ENCODE peak calls at places on chromosomes 2 and 18, in eight cellular contexts. M is colonic mucosa, E is HepG2, B is esophagus muscularis mucosa, R is BE2C, W is transverse colon, C is SJSA1, G is adrenal gland. J is an unnamed sample.
A peak's percentile ranks its signal among the peaks of the same experiment; 100 is the strongest.

GRCh38 chr18:57008001-57008686 is 138.7 kb upstream of the BOD1L2 start:
- DNase-seq in M (no peak), E (no peak), B (no peak), R (no peak), W (no peak), C (no peak), G (no peak), J (no peak)

GRCh38 chr2:228630786-228631185 is 449.3 kb upstream of the SPHKAP start:
- DNase-seq in M (no peak), E (no peak), B (no peak), R (no peak), W (no peak), C (no peak), G (no peak), J (no peak)

GRCh38 chr2:109447251-109447661 is 166.5 kb downstream of the SEPTIN10 start:
- DNase-seq in M (no peak), E (no peak), B (no peak), R (no peak), W (no peak), C (peak; percentile 86), G (no peak), J (no peak)

GRCh38 chr2:177340158-177340557 is 52.4 kb upstream of the AGPS start:
- DNase-seq in M (no peak), E (no peak), B (no peak), R (no peak), W (no peak), C (no peak), G (no peak), J (no peak)

GRCh38 chr2:26292646-26293045 is 47.9 kb downstream of the HADHB start:
- DNase-seq in M (no peak), E (peak; percentile 45), B (no peak), R (no peak), W (no peak), C (no peak), G (no peak), J (no peak)

GRCh38 chr2:171747371-171747770 is 60.1 kb downstream of the DYNC1I2 start:
- DNase-seq in M (no peak), E (no peak), B (no peak), R (no peak), W (no peak), C (no peak), G (no peak), J (no peak)

GRCh38 chr18:74146756-74147155 is 878 bp downstream of the FBXO15 start:
- DNase-seq in M (no peak), E (no peak), B (no peak), R (no peak), W (no peak), C (no peak), G (no peak), J (no peak)

GRCh38 chr2:33723322-33723721 is 124.2 kb upstream of the FAM98A start:
- DNase-seq in M (no peak), E (no peak), B (no peak), R (no peak), W (no peak), C (no peak), G (no peak), J (no peak)

GRCh38 chr18:21682276-21683051 is 22.1 kb downstream of the ABHD3 start:
- DNase-seq in M (no peak), E (no peak), B (no peak), R (no peak), W (no peak), C (no peak), G (no peak), J (peak; percentile 2)

GRCh38 chr18:32349728-32350395 is 120.8 kb downstream of the GAREM1 start:
- DNase-seq in M (peak; percentile 61), E (peak; percentile 82), B (no peak), R (no peak), W (peak; percentile 62), C (peak; percentile 90), G (peak; percentile 81), J (no peak)

GRCh38 chr2:63737085-63737701 is 104.5 kb upstream of the UGP2 start:
- DNase-seq in M (no peak), E (peak; percentile 90), B (no peak), R (no peak), W (no peak), C (no peak), G (peak; percentile 19), J (no peak)

GRCh38 chr2:30208453-30208852 is 22.9 kb upstream of the LBH start:
- DNase-seq in M (peak; percentile 56), E (peak; percentile 46), B (no peak), R (peak; percentile 67), W (peak; percentile 64), C (peak; percentile 62), G (peak; percentile 63), J (peak; percentile 29)

GRCh38 chr2:72920317-72921087 is 3.2 kb downstream of the EMX1 start:
- DNase-seq in M (peak; percentile 19), E (no peak), B (no peak), R (peak; percentile 34), W (no peak), C (peak; percentile 36), G (no peak), J (no peak)

GRCh38 chr2:59237311-59237710 is 996.2 kb upstream of the FANCL start:
- DNase-seq in M (no peak), E (no peak), B (no peak), R (no peak), W (no peak), C (no peak), G (no peak), J (no peak)

GRCh38 chr2:97851172-97851571 is 137.8 kb downstream of the ZAP70 start:
- DNase-seq in M (no peak), E (no peak), B (no peak), R (no peak), W (no peak), C (no peak), G (no peak), J (no peak)

GRCh38 chr2:12948231-12948962 is 231.7 kb downstream of the TRIB2 start:
- DNase-seq in M (no peak), E (no peak), B (no peak), R (peak; percentile 57), W (no peak), C (no peak), G (no peak), J (no peak)

GRCh38 chr2:45675130-45675812 is 23.8 kb downstream of the PRKCE start:
- DNase-seq in M (peak; percentile 79), E (no peak), B (no peak), R (peak; percentile 95), W (peak; percentile 56), C (no peak), G (peak; percentile 26), J (no peak)

GRCh38 chr2:96533292-96534073 is 3.1 kb upstream of the ARID5A start:
- DNase-seq in M (peak; percentile 71), E (no peak), B (peak; percentile 97), R (no peak), W (peak; percentile 66), C (no peak), G (peak; percentile 46), J (no peak)

GRCh38 chr2:132477436-132477835 is 60.8 kb downstream of the GPR39 start:
- DNase-seq in M (no peak), E (no peak), B (no peak), R (no peak), W (no peak), C (no peak), G (no peak), J (no peak)

GRCh38 chr2:88003074-88003755 is 13.1 kb downstream of the RNU2-63P start:
- DNase-seq in M (no peak), E (no peak), B (no peak), R (no peak), W (no peak), C (no peak), G (no peak), J (no peak)

GRCh38 chr18:8744038-8744437 is 38.7 kb downstream of the MTCL1 start:
- DNase-seq in M (no peak), E (no peak), B (no peak), R (no peak), W (no peak), C (no peak), G (no peak), J (no peak)

GRCh38 chr18:8745355-8746014 is 40.1 kb downstream of the MTCL1 start:
- DNase-seq in M (no peak), E (no peak), B (no peak), R (no peak), W (no peak), C (no peak), G (no peak), J (no peak)

GRCh38 chr18:8742382-8743361 is 37.3 kb downstream of the MTCL1 start:
- DNase-seq in M (no peak), E (no peak), B (no peak), R (no peak), W (no peak), C (no peak), G (no peak), J (peak; percentile 8)

GRCh38 chr18:8744656-8745055 is 39.3 kb downstream of the MTCL1 start:
- DNase-seq in M (no peak), E (no peak), B (no peak), R (no peak), W (no peak), C (no peak), G (no peak), J (peak; percentile 18)

DNA sequence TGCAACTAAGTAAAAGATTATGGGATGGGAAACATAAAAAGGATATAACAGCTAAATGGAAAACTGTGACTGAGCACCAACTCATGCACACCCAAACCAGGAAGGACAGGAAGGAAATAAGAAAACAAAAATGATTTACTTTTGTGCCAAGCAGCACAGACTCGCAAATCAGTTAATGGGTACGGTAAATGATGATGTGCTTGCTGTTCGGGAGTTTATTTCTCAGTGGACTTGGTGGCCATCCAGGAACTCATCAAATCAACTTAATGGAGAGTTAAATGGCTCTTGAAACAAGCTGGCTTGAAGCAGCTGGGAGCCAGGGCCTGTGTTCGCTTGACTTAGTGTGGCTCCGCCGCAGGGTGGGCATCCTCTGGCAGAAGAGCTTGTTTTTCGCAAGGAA is 36.2 kb downstream of the MTCL1 start:
- DNase-seq in M (no peak), E (no peak), B (no peak), R (no peak), W (no peak), C (no peak), G (no peak), J (no peak)
- H3K9me3 ChIP-seq in M (no peaks in the 10 kb centered on the region), E (no peaks in the 10 kb centered on the region), B (no peaks in the 10 kb centered on the region), R (no peaks in the 10 kb centered on the region), W (no peaks in the 10 kb centered on the region), C (no peaks in the 10 kb centered on the region), G (no peaks in the 10 kb centered on the region), J (peaks cover 9% of the 10 kb centered on the region)

GRCh38 chr18:29418136-29418535 is 1241.2 kb upstream of the CDH2 start:
- DNase-seq in M (no peak), E (no peak), B (no peak), R (no peak), W (no peak), C (no peak), G (no peak), J (no peak)
- H3K9me3 ChIP-seq in M (no peaks in the 10 kb centered on the region), E (peaks cover 71% of the 10 kb centered on the region), B (no peaks in the 10 kb centered on the region), R (no peaks in the 10 kb centered on the region), W (peaks cover 6% of the 10 kb centered on the region), C (no peaks in the 10 kb centered on the region), G (no peaks in the 10 kb centered on the region), J (peaks cover 5% of the 10 kb centered on the region)

GRCh38 chr2:15832849-15833680 is 107.3 kb upstream of the MYCN start:
- DNase-seq in M (no peak), E (no peak), B (no peak), R (no peak), W (no peak), C (no peak), G (no peak), J (no peak)
- H3K9me3 ChIP-seq in M (no peaks in the 10 kb centered on the region), E (no peaks in the 10 kb centered on the region), B (no peaks in the 10 kb centered on the region), R (no peaks in the 10 kb centered on the region), W (no peaks in the 10 kb centered on the region), C (no peaks in the 10 kb centered on the region), G (no peaks in the 10 kb centered on the region), J (no peaks in the 10 kb centered on the region)

GRCh38 chr2:189238903-189239302 is 59.3 kb upstream of the COL5A2 start:
- DNase-seq in M (no peak), E (no peak), B (no peak), R (no peak), W (no peak), C (no peak), G (no peak), J (no peak)
- H3K9me3 ChIP-seq in M (no peaks in the 10 kb centered on the region), E (no peaks in the 10 kb centered on the region), B (no peaks in the 10 kb centered on the region), R (no peaks in the 10 kb centered on the region), W (no peaks in the 10 kb centered on the region), C (no peaks in the 10 kb centered on the region), G (no peaks in the 10 kb centered on the region), J (no peaks in the 10 kb centered on the region)